ENCODE peak calls at places on chromosomes 16 and 17, in eight cellular contexts. M is brain microvascular endothelial cell; V is retina; F is endothelial cell; W is T47D; P is cardiac muscle cell; I is effector memory CD4-positive, alpha-beta T cell; H is fibroblast of the aortic adventitia. A is an unnamed sample.

GRCh38 chr17:48568499-48569259 is 9.5 kb downstream of the HOXB4 start:
- DNase-seq in H (peak; percentile 70), V (peak; percentile 58), M (no peak), W (no peak), F (no peak), I (no peak), P (no peak), A (no peak)

GRCh38 chr16:89038221-89038721 is 55.4 kb upstream of the ACSF3 start:
- DNase-seq in H (no peak), P (no peak), F (no peak), W (no peak), I (no peak), M (no peak), V (peak; percentile 66), A (no peak)

GRCh38 chr16:57668630-57669475 is 747 bp downstream of the ADGRG3 start:
- DNase-seq in V (no peak), W (no peak), M (no peak), H (no peak), P (no peak), I (no peak), F (no peak), A (no peak)

GRCh38 chr17:63446218-63446980 is at the start of gene CYB561:
- DNase-seq in F (peak; percentile 71), V (peak; percentile 70), H (peak; percentile 54), I (peak; percentile 58), W (peak; percentile 97), P (peak; percentile 79), M (no peak), A (peak; percentile 82)

GRCh38 chr16:72979974-72980373 is 68.0 kb downstream of the ZFHX3 start:
- DNase-seq in W (no peak), M (peak; percentile 33), F (no peak), V (no peak), I (no peak), H (no peak), P (peak; percentile 61), A (no peak)

GRCh38 chr16:14302399-14303181 is 231.5 kb downstream of the MRTFB start:
- DNase-seq in F (peak; percentile 45), I (no peak), W (peak; percentile 41), V (peak; percentile 51), H (no peak), P (no peak), M (no peak), A (no peak)

GRCh38 chr17:47615766-47616424 is 33.8 kb upstream of the KPNB1 start:
- DNase-seq in H (peak; percentile 75), M (no peak), W (peak; percentile 71), P (peak; percentile 70), I (no peak), V (peak; percentile 42), F (no peak), A (peak; percentile 61)

GRCh38 chr16:68000024-68000423 is 740 bp upstream of the DPEP2 start:
- DNase-seq in W (no peak), M (no peak), H (no peak), F (no peak), V (no peak), I (no peak), P (no peak), A (no peak)

GRCh38 chr17:36641877-36642845 is 40.8 kb downstream of the MRM1 start:
- DNase-seq in W (no peak), H (no peak), P (no peak), M (no peak), F (no peak), I (no peak), V (peak; percentile 78), A (no peak)

GRCh38 chr17:43211480-43212402 is at the start of gene TMEM106A:
- DNase-seq in I (peak; percentile 58), F (peak; percentile 62), W (peak; percentile 95), M (peak; percentile 62), V (peak; percentile 72), H (peak; percentile 85), P (peak; percentile 93), A (peak; percentile 87)

GRCh38 chr17:42877037-42877436 is 23.6 kb upstream of the G6PC1 start:
- DNase-seq in M (no peak), W (no peak), F (no peak), H (no peak), P (no peak), V (no peak), I (no peak), A (no peak)

GRCh38 chr17:158379-158778 is 21.0 kb downstream of the SCGB1C2 start:
- DNase-seq in I (no peak), P (no peak), W (no peak), H (no peak), F (no peak), V (no peak), M (no peak), A (no peak)

GRCh38 chr17:48236681-48237134 is 129.1 kb downstream of the SNX11 start:
- DNase-seq in F (no peak), M (peak; percentile 94), P (peak; percentile 72), V (no peak), I (no peak), W (no peak), H (peak; percentile 95), A (no peak)